ENCODE peak calls at places on chromosome 14, in four cellular contexts. R is GM12891, N is breast epithelium, F is transverse colon. L is an unnamed sample.

GRCh38 chr14:39291739-39292138 is 58.0 kb downstream of the MIA2 start:
- DNase-seq in F (no peak), R (no peak), N (no peak), L (no peak)

GRCh38 chr14:58488550-58488949 is 61.0 kb downstream of the KIAA0586 start:
- DNase-seq in N (no peak), R (no peak), F (no peak), L (no peak)

GRCh38 chr14:76904100-76904739 is 78.0 kb downstream of the LRRC74A start:
- DNase-seq in R (no peak), N (no peak), F (peak), L (no peak)

GRCh38 chr14:92513204-92513965 is at the start of gene RIN3:
- DNase-seq in R (peak), N (no peak), F (peak), L (peak)

GRCh38 chr14:97266653-97267052 is 469.5 kb downstream of the VRK1 start:
- DNase-seq in F (no peak), R (no peak), N (no peak), L (no peak)

GRCh38 chr14:84937449-84937848 is 592.5 kb upstream of the FLRT2 start:
- DNase-seq in F (no peak), R (no peak), N (no peak), L (no peak)

GRCh38 chr14:93023039-93023438 is 92.7 kb downstream of the ITPK1 start:
- DNase-seq in R (no peak), N (no peak), F (no peak), L (no peak)

GRCh38 chr14:21525571-21525970 is 575 bp downstream of the SALL2 start:
- DNase-seq in N (no peak), R (no peak), F (no peak), L (no peak)

GRCh38 chr14:30283822-30284446 is 275.0 kb upstream of the G2E3 start:
- DNase-seq in N (no peak), R (no peak), F (no peak), L (no peak)

GRCh38 chr14:67166450-67166853 is 22.8 kb upstream of the GARIN2 start:
- DNase-seq in R (no peak), F (peak), N (no peak), L (no peak)

GRCh38 chr14:55075628-55076027 is 24.2 kb downstream of the MAPK1IP1L start:
- DNase-seq in R (no peak), N (no peak), F (no peak), L (no peak)

GRCh38 chr14:80805136-80805535 is 136.4 kb downstream of the CEP128 start:
- DNase-seq in F (no peak), N (no peak), R (no peak), L (no peak)

GRCh38 chr14:61322011-61322798 is 826 bp downstream of the PRKCH start:
- DNase-seq in R (no peak), F (peak), N (peak), L (no peak)

GRCh38 chr14:86897704-86898513 is 1095.1 kb downstream of the GALC start:
- DNase-seq in F (no peak), N (no peak), R (no peak), L (no peak)

GRCh38 chr14:66638688-66639087 is 130.7 kb downstream of the GPHN start:
- DNase-seq in F (no peak), N (no peak), R (no peak), L (no peak)

GRCh38 chr14:60331201-60332045 is 82.4 kb downstream of the PPM1A start:
- DNase-seq in R (peak), F (peak), N (peak), L (peak)

GRCh38 chr14:103880334-103880985 is 33.1 kb upstream of the PPP1R13B start:
- DNase-seq in R (no peak), N (peak), F (peak), L (no peak)

GRCh38 chr14:55122441-55122986 is 6.5 kb upstream of the LGALS3 start:
- DNase-seq in N (no peak), R (no peak), F (peak), L (no peak)

GRCh38 chr14:49249022-49249421 is 337.2 kb downstream of the RPS29 start:
- DNase-seq in N (no peak), R (no peak), F (no peak), L (no peak)

GRCh38 chr14:46048127-46048526 is 603.5 kb downstream of the RPL10L start:
- DNase-seq in N (no peak), F (no peak), R (no peak), L (no peak)

GRCh38 chr14:102155150-102155549 is 15.5 kb downstream of the WDR20 start:
- DNase-seq in F (no peak), N (no peak), R (no peak), L (no peak)

GRCh38 chr14:77376380-77376770 is 519 bp downstream of the TMED8 start:
- DNase-seq in N (no peak), R (no peak), F (peak), L (no peak)

GRCh38 chr14:61475316-61475715 is 153.9 kb downstream of the PRKCH start:
- DNase-seq in N (no peak), F (no peak), R (no peak), L (no peak)

GRCh38 chr14:44880791-44881190 is 81.0 kb downstream of the KLHL28 start:
- DNase-seq in N (no peak), R (no peak), F (no peak), L (no peak)

DNA sequence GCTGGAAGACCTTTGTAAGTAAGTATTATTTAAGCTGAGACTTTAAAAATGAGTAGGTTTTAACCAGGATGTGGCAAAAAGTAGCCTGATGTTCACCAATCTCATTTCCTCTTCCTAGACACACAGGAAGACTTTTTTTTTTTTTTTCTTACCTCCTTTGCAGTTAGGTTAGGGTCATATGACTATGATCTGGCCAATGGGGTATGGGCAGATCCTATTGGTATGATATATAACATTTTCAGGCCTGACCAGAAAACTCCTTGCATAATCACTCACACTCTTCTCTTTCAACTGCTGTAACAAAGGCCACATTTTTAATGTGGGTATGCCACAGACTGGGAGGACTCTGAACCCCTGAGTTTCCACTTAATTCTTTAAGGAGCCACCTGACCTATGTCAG is 2.7 kb upstream of the RPS6KA5 start:
- DNase-seq in R (peak), N (no peak), F (no peak), L (no peak)
- TF ChIP-seq POLR2A in R (no peak), N (no peak), F (no peak), L (no peak)

GRCh38 chr14:24436355-24437019 is 6.1 kb downstream of the SDR39U1 start:
- DNase-seq in F (no peak), N (no peak), R (no peak), L (no peak)
- TF ChIP-seq POLR2AphosphoS5 in F (peak), N (peak), R (no peak), L (no peak)

GRCh38 chr14:63795532-63795931 is 57.3 kb upstream of the SYNE2 start:
- DNase-seq in F (no peak), N (no peak), R (no peak), L (no peak)

GRCh38 chr14:63800083-63800482 is 52.7 kb upstream of the SYNE2 start:
- DNase-seq in N (no peak), R (no peak), F (no peak), L (no peak)

DNA sequence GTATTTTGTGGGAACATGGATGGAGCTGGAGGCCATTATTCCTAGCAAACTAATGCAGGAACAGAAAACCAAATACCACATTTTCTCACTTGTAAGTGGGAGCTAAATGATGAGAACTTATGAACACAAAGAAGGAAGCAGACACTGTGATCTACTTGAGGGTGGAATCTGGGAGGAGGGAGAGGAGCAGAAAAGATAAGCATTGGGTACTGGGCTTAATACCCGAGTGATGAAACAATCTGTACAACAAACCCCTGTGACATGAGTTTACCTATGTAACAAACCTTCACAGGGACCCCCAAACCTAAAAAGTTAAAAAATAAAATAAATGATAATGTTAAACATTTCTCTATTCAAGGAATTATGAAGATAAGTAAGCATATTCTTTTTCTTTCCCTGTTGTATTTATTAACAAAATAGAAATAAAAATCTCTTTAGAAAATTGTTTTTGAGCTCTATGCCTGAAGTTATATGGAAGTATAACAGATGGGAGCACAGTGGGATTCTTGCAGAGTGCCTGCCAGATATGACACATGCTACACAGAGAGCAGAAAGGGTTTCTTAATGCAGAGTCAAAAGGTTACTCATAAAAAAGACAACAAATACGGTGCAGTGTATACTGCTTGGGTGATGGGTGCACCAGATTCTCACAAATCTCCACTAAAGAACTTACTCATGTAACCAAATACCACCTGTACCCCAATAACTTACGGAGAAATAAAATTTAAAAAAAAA is 52.0 kb upstream of the SYNE2 start:
- DNase-seq in R (no peak), F (no peak), N (no peak), L (no peak)
- TF ChIP-seq POLR2A in R (no peak), F (no peak), N (no peak), L (no peak)

DNA sequence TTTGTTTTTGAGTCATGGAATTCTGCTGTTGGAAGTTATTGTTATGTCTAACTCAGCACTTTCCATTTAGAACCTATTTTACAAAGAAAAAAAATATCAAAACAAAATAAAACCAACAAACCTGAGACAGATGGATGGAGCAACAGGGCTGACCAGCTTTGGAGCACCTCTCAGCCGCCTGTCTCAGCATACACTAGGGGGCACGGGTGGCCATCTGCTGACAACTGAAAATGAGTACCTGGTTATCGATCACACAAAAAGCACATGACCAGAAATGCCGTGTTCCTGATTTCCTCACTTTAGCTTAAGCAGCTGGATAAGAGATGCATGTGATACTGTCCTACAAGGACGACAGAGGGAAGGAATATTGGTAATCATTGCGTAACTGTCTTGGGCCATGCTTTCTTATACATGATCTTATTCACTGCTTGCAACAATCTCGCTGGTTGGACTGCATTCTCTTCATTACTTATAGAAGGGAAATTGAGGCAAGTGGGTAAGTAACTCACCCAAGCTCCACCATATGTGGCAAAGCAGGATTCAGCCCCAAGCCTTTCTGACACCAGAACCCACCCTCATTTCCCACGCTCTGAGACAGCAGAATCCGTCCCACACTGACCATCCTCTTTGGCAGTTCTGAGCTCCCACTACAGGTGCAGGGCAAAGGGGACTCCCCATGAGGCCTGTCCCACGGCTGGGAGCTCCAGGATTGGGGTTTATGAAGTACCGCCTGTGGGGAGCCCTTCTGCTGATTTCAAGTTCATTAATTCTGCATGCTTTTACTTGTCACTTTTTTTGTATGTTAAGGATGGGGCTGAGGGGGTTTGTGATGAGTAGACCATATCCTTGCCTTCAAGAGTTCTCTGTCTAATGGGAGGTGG is 43.5 kb downstream of the C14orf132 start:
- DNase-seq in R (no peak), F (no peak), N (peak), L (no peak)
- TF ChIP-seq POLR2AphosphoS5 in R (no peak), F (no peak), N (no peak), L (no peak)

GRCh38 chr14:73709904-73710469 is 4.2 kb downstream of the PNMA1 start:
- DNase-seq in R (no peak), F (no peak), N (no peak), L (no peak)
- TF ChIP-seq POLR2A in R (no peak), F (no peak), N (no peak), L (no peak)

L was measured in GM12892.